ENCODE peak calls at places on chromosomes 11 and 22, in five cellular contexts. Z, G, W, H and A are unnamed samples.
A peak's percentile ranks its signal among the peaks of the same experiment; 100 is the strongest.

GRCh38 chr11:74447720-74448119 is 19.6 kb downstream of the KCNE3 start:
- DNase-seq in Z (no peak), G (no peak), W (no peak), H (no peak), A (no peak)

GRCh38 chr22:39949964-39950737 is 10.0 kb upstream of the TMA7B start:
- DNase-seq in Z (no peak), G (no peak), W (no peak), H (no peak), A (no peak)

GRCh38 chr11:129143335-129143734 is 48.8 kb downstream of the ARHGAP32 start:
- DNase-seq in Z (no peak), G (peak; percentile 97), W (peak; percentile 83), H (peak; percentile 88), A (no peak)

GRCh38 chr11:65130631-65131416 is 3.5 kb downstream of the SYVN1 start:
- DNase-seq in Z (no peak), G (no peak), W (no peak), H (no peak), A (peak; percentile 22)

GRCh38 chr11:13016415-13016814 is 7.3 kb downstream of the RASSF10 start:
- DNase-seq in Z (no peak), G (no peak), W (no peak), H (no peak), A (no peak)

GRCh38 chr11:116928102-116928777 is 90.8 kb upstream of the APOA1 start:
- DNase-seq in Z (no peak), G (no peak), W (no peak), H (no peak), A (no peak)

GRCh38 chr22:35349704-35350538 is 31.0 kb upstream of the HMOX1 start:
- DNase-seq in Z (no peak), G (peak; percentile 43), W (no peak), H (no peak), A (no peak)

GRCh38 chr11:11288972-11289616 is 64.0 kb downstream of the CSNK2A3 start:
- DNase-seq in Z (no peak), G (no peak), W (no peak), H (peak; percentile 48), A (no peak)

GRCh38 chr11:76443254-76443935 is 1.4 kb upstream of the EMSY start:
- DNase-seq in Z (no peak), G (no peak), W (no peak), H (no peak), A (no peak)

GRCh38 chr11:124394408-124394807 is 4.4 kb downstream of the OR8B3 start:
- DNase-seq in Z (no peak), G (no peak), W (no peak), H (no peak), A (no peak)

GRCh38 chr11:123859731-123860130 is 25.7 kb downstream of the TMEM225 start:
- DNase-seq in Z (no peak), G (no peak), W (no peak), H (no peak), A (no peak)

GRCh38 chr11:113618360-113618759 is 87.7 kb downstream of the TMPRSS5 start:
- DNase-seq in Z (no peak), G (peak; percentile 54), W (peak; percentile 69), H (no peak), A (no peak)

GRCh38 chr22:38788417-38788816 is 5.5 kb downstream of the DNAL4 start:
- DNase-seq in Z (no peak), G (peak; percentile 96), W (peak; percentile 78), H (peak; percentile 79), A (no peak)

GRCh38 chr11:64077607-64078006 is 41.9 kb downstream of the FLRT1 start:
- DNase-seq in Z (no peak), G (no peak), W (no peak), H (no peak), A (no peak)

GRCh38 chr11:45209904-45210699 is 63.7 kb downstream of the PRDM11 start:
- DNase-seq in Z (peak; percentile 66), G (peak; percentile 16), W (peak; percentile 94), H (peak; percentile 98), A (no peak)

GRCh38 chr11:70569173-70569890 is 171.0 kb downstream of the CTTN start:
- DNase-seq in Z (peak; percentile 18), G (no peak), W (peak; percentile 58), H (no peak), A (peak; percentile 29)

GRCh38 chr11:91921974-91922373 is 302.6 kb upstream of the FAT3 start:
- DNase-seq in Z (no peak), G (peak; percentile 3), W (no peak), H (no peak), A (no peak)

GRCh38 chr11:106493751-106494150 is 416.3 kb downstream of the AASDHPPT start:
- DNase-seq in Z (no peak), G (peak; percentile 59), W (no peak), H (no peak), A (no peak)

GRCh38 chr11:10392680-10393079 is 62.4 kb upstream of the AMPD3 start:
- DNase-seq in Z (no peak), G (peak; percentile 81), W (no peak), H (no peak), A (no peak)

GRCh38 chr11:121870202-121871045 is 245.6 kb downstream of the BLID start:
- DNase-seq in Z (no peak), G (peak; percentile 72), W (no peak), H (no peak), A (no peak)

GRCh38 chr11:94897330-94897768 is 76.0 kb downstream of the CWC15 start:
- DNase-seq in Z (peak; percentile 48), G (peak; percentile 50), W (no peak), H (peak; percentile 76), A (no peak)

GRCh38 chr11:64384981-64385952 is 26.3 kb downstream of the RPS6KA4 start:
- DNase-seq in Z (no peak), G (no peak), W (no peak), H (no peak), A (peak; percentile 80)

GRCh38 chr11:1567721-1568100 is 4.4 kb downstream of the DUSP8 start:
- DNase-seq in Z (peak; percentile 23), G (no peak), W (no peak), H (no peak), A (no peak)

GRCh38 chr11:1565904-1566247 is 6.2 kb downstream of the DUSP8 start:
- DNase-seq in Z (peak; percentile 15), G (no peak), W (no peak), H (no peak), A (no peak)

GRCh38 chr11:1567052-1567720 is 4.9 kb downstream of the DUSP8 start:
- DNase-seq in Z (peak; percentile 26), G (no peak), W (no peak), H (peak; percentile 71), A (peak; percentile 50)

GRCh38 chr11:1565173-1565903 is 6.7 kb downstream of the DUSP8 start:
- DNase-seq in Z (peak; percentile 29), G (no peak), W (no peak), H (peak; percentile 62), A (no peak)

DNA sequence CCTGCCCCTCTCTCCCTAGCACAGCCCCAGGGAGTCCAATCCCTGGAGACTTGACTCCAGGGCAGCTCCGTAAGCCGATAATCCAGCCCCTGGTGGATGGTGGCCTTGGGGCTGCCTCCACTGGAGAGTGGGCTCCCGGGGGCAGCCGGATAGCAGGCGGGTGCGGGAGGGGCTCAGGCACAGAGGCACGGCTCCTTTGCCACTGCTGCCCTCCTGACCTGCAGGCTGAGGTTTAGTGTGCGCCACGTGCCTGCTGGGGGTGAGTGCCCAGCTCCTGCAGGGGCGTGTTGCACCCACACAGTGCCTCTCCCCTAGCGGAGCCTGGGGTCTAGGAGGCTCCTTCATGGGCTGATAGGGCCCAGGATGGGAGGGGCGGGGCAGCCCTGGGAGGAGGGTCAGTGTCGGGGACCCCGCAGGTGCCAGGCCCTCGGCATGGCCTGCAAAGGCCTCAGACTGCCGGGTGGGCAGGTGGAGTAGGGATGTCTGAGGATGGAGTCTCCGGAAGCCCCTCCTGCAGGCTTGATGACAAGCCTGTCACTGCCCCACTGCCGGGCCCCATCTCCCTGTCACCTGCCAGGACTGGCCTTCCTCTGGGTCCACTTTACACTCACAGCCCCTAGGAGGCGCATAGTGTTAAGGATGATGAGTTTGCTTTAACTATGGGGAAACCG is 5.6 kb downstream of the DUSP8 start:
- DNase-seq in Z (peak; percentile 24), G (no peak), W (no peak), H (no peak), A (no peak)
- TF ChIP-seq CTCF in Z (no peak), G (no peak), W (no peak), H (no peak), A (no peak)

GRCh38 chr22:27724181-27724580 is 77.4 kb downstream of the MN1 start:
- DNase-seq in Z (no peak), G (peak; percentile 30), W (no peak), H (no peak), A (no peak)
- TF ChIP-seq CTCF in Z (no peak), G (no peak), W (no peak), H (no peak), A (no peak)

GRCh38 chr11:61827573-61828378 is at the start of gene FADS2:
- DNase-seq in Z (peak; percentile 97), G (peak; percentile 90), W (peak; percentile 98), H (peak; percentile 92), A (no peak)
- TF ChIP-seq CTCF in Z (no peak), G (no peak), W (peak; percentile 40), H (no peak), A (no peak)

GRCh38 chr11:127993788-127994187 is 593.6 kb downstream of the ETS1 start:
- DNase-seq in Z (peak; percentile 40), G (no peak), W (no peak), H (no peak), A (no peak)
- TF ChIP-seq CTCF in Z (peak; percentile 58), G (peak; percentile 22), W (no peak), H (no peak), A (no peak)